ENCODE peak calls at places on chromosomes 4 and X, in four cellular contexts. One of them, this sample, is unnamed.

GRCh38 chr4:2755821-2756690 is at the start of gene TNIP2:
- DNase-seq in tibial artery: peak
- DNase-seq in A549: peak
- DNase-seq in brain microvascular endothelial cell: peak
- DNase-seq in this sample: peak

GRCh38 chrX:12548746-12549145 is 242.5 kb upstream of the PRPS2 start:
- DNase-seq in A549: no peak
- DNase-seq in tibial artery: no peak
- DNase-seq in brain microvascular endothelial cell: no peak
- DNase-seq in this sample: no peak

GRCh38 chr4:137614491-137614890 is 82.2 kb upstream of the PCDH18 start:
- DNase-seq in brain microvascular endothelial cell: no peak
- DNase-seq in A549: no peak
- DNase-seq in tibial artery: no peak
- DNase-seq in this sample: no peak

GRCh38 chr4:81666491-81666890 is 194.8 kb upstream of the RASGEF1B start:
- DNase-seq in tibial artery: no peak
- DNase-seq in A549: no peak
- DNase-seq in brain microvascular endothelial cell: no peak
- DNase-seq in this sample: no peak

GRCh38 chr4:189600598-189601435 is 339.9 kb upstream of the FRG1 start:
- DNase-seq in tibial artery: no peak
- DNase-seq in A549: no peak
- DNase-seq in brain microvascular endothelial cell: no peak
- DNase-seq in this sample: no peak

GRCh38 chr4:134905061-134905460 is 703.5 kb upstream of the PABPC4L start:
- DNase-seq in A549: no peak
- DNase-seq in tibial artery: no peak
- DNase-seq in brain microvascular endothelial cell: no peak
- DNase-seq in this sample: no peak

GRCh38 chr4:178241601-178242118 is 799.4 kb upstream of the AGA start:
- DNase-seq in A549: no peak
- DNase-seq in tibial artery: no peak
- DNase-seq in brain microvascular endothelial cell: no peak
- DNase-seq in this sample: no peak

GRCh38 chrX:9293051-9293496 is 171.8 kb upstream of the TBL1X start:
- DNase-seq in tibial artery: no peak
- DNase-seq in brain microvascular endothelial cell: no peak
- DNase-seq in A549: no peak
- DNase-seq in this sample: no peak

GRCh38 chrX:86887341-86887740 is 630.3 kb upstream of the KLHL4 start:
- DNase-seq in A549: no peak
- DNase-seq in brain microvascular endothelial cell: no peak
- DNase-seq in tibial artery: no peak
- DNase-seq in this sample: no peak

GRCh38 chr4:11072426-11072825 is 356.3 kb downstream of the HS3ST1 start:
- DNase-seq in A549: no peak
- DNase-seq in brain microvascular endothelial cell: no peak
- DNase-seq in tibial artery: no peak
- DNase-seq in this sample: no peak

GRCh38 chr4:96465834-96466233 is 625.9 kb downstream of the PDHA2 start:
- DNase-seq in tibial artery: no peak
- DNase-seq in brain microvascular endothelial cell: no peak
- DNase-seq in A549: no peak
- DNase-seq in this sample: no peak
- H3K4me3 ChIP-seq in tibial artery: no peak
- H3K4me3 ChIP-seq in brain microvascular endothelial cell: no peak
- H3K4me3 ChIP-seq in A549: no peak
- H3K4me3 ChIP-seq in this sample: no peak

DNA sequence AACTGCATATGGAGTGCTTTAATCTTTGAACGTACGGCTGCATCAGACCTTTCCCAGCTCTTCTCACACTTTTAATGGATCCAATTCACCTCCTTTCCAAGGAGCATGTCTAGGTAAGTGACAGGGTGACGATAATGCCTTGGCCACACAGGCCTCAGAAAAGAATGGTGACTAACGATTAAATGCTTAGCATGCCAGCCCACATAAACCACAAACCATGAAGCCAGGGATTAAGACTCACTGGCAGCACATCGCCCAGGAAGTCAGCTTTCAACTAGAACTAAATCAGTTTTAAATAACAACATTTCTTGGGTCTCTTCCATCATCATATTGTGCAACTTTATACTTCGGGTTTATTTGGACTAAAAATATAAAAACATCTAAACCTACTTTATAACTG is 28.7 kb downstream of the INPP4B start:
- DNase-seq in tibial artery: peak
- DNase-seq in A549: no peak
- DNase-seq in brain microvascular endothelial cell: peak
- DNase-seq in this sample: no peak
- H3K27ac ChIP-seq in tibial artery: peak
- H3K27ac ChIP-seq in A549: no peak
- H3K27ac ChIP-seq in brain microvascular endothelial cell: peak
- H3K27ac ChIP-seq in this sample: peak

GRCh38 chrX:131802836-131803626 is 220.1 kb upstream of the STK26 start:
- DNase-seq in A549: peak
- DNase-seq in brain microvascular endothelial cell: no peak
- DNase-seq in tibial artery: no peak
- DNase-seq in this sample: no peak
- TF ChIP-seq CTCF in A549: peak
- TF ChIP-seq CTCF in brain microvascular endothelial cell: peak
- TF ChIP-seq CTCF in tibial artery: no peak
- TF ChIP-seq CTCF in this sample: peak

GRCh38 chr4:39700500-39700899 is 2.6 kb downstream of the UBE2K start:
- DNase-seq in brain microvascular endothelial cell: no peak
- DNase-seq in tibial artery: no peak
- DNase-seq in A549: no peak
- DNase-seq in this sample: no peak
- H3K4me3 ChIP-seq in brain microvascular endothelial cell: peak
- H3K4me3 ChIP-seq in tibial artery: peak
- H3K4me3 ChIP-seq in A549: peak
- H3K4me3 ChIP-seq in this sample: peak